ENCODE peak calls at places on chromosomes 4 and X, in nine cellular contexts. P is Caco-2, B is hepatocyte, A is endodermal cell, W is heart left ventricle, F is IMR-90, J is tibial artery, Z is H9, N is adipocyte. H is an unnamed sample.
A peak's percentile ranks its signal among the peaks of the same experiment; 100 is the strongest.

GRCh38 chr4:2246384-2247127 is 4.6 kb upstream of the HAUS3 start:
- DNase-seq in P (no peak), B (peak; percentile 2), A (no peak), W (no peak), F (no peak), J (peak; percentile 18), Z (no peak), N (no peak), H (no peak)

GRCh38 chr4:44425614-44426208 is 22.9 kb downstream of the KCTD8 start:
- DNase-seq in P (peak; percentile 25), B (peak; percentile 29), A (peak; percentile 75), W (no peak), F (peak; percentile 2), J (no peak), Z (peak; percentile 62), N (peak; percentile 7), H (peak; percentile 31)

GRCh38 chrX:32408389-32408788 is 803.0 kb downstream of the DMD start:
- DNase-seq in P (no peak), B (peak; percentile 11), A (peak; percentile 61), W (no peak), F (no peak), J (no peak), Z (no peak), N (no peak), H (no peak)

GRCh38 chr4:43339435-43339834 is 446.9 kb downstream of the GRXCR1 start:
- DNase-seq in P (no peak), B (no peak), A (no peak), W (no peak), F (peak; percentile 83), J (no peak), Z (no peak), N (no peak), H (no peak)

GRCh38 chr4:141899103-141899502 is 262.7 kb downstream of the IL15 start:
- DNase-seq in P (no peak), B (no peak), A (no peak), W (no peak), F (peak; percentile 17), J (no peak), Z (no peak), N (no peak), H (no peak)

GRCh38 chr4:185513489-185514181 is 21.7 kb downstream of the PDLIM3 start:
- DNase-seq in P (peak; percentile 44), B (peak; percentile 27), A (no peak), W (no peak), F (peak; percentile 54), J (no peak), Z (no peak), N (peak; percentile 7), H (no peak)

GRCh38 chr4:135177323-135177722 is 975.7 kb upstream of the PABPC4L start:
- DNase-seq in P (no peak), B (no peak), A (no peak), W (no peak), F (peak; percentile 9), J (no peak), Z (no peak), N (peak; percentile 14), H (no peak)

GRCh38 chrX:48918644-48919340 is at the start of gene PIM2:
- DNase-seq in P (peak; percentile 93), B (peak; percentile 94), A (peak; percentile 95), W (peak; percentile 92), F (peak; percentile 82), J (peak; percentile 89), Z (peak; percentile 95), N (peak; percentile 81), H (peak; percentile 95)

GRCh38 chr4:105140684-105141490 is 5.8 kb upstream of the TET2 start:
- DNase-seq in P (peak; percentile 49), B (peak; percentile 57), A (peak; percentile 62), W (no peak), F (no peak), J (no peak), Z (no peak), N (peak; percentile 48), H (peak; percentile 33)

GRCh38 chrX:10576777-10577444 is 43.5 kb downstream of the MID1 start:
- DNase-seq in P (no peak), B (no peak), A (no peak), W (peak; percentile 49), F (no peak), J (no peak), Z (no peak), N (no peak), H (peak; percentile 18)

GRCh38 chrX:130081421-130082045 is 28.8 kb downstream of the ELF4 start:
- DNase-seq in P (no peak), B (no peak), A (no peak), W (no peak), F (no peak), J (no peak), Z (no peak), N (no peak), H (peak; percentile 44)
- H3K4me1 ChIP-seq in P (no peaks in the 10 kb centered on the region), B (peaks cover 4% of the 10 kb centered on the region), A (no peaks in the 10 kb centered on the region), W (peaks cover 30% of the 10 kb centered on the region), F (peaks cover 5% of the 10 kb centered on the region), J (no peaks in the 10 kb centered on the region), Z (peaks cover 3% of the 10 kb centered on the region), N (peaks cover 18% of the 10 kb centered on the region), H (peaks cover 5% of the 10 kb centered on the region)

GRCh38 chr4:78779280-78779679 is 3.1 kb downstream of the BMP2K start:
- DNase-seq in P (no peak), B (no peak), A (no peak), W (no peak), F (peak; percentile 26), J (no peak), Z (no peak), N (peak; percentile 57), H (no peak)
- H3K4me1 ChIP-seq in P (peaks cover 30% of the 10 kb centered on the region), B (peaks cover 25% of the 10 kb centered on the region), A (peaks cover 5% of the 10 kb centered on the region), W (peaks cover 43% of the 10 kb centered on the region), F (peaks cover 8% of the 10 kb centered on the region), J (peaks cover 4% of the 10 kb centered on the region), Z (no peaks in the 10 kb centered on the region), N (peaks cover 32% of the 10 kb centered on the region), H (peaks cover 51% of the 10 kb centered on the region)

DNA sequence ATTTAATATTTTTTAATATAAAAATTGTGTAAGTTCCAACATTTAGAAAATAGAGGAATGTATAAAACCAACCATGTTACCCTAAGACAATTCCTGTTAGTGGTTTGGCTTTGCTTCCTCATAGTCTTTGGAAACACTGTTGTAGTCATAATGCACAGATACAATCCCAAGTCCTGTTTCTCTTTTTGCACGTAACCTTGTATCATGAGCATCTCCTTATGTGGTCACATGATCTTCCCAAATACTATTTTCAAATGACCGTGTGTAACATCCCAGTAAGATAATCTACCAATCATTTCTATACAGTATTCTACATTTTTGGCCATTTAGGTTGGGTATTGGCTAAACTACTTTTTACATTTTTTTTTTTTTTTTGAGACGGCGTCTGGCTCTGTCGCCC is 13.9 kb upstream of the RHOH start:
- DNase-seq in P (no peak), B (no peak), A (no peak), W (no peak), F (no peak), J (no peak), Z (no peak), N (no peak), H (no peak)
- H3K4me1 ChIP-seq in P (no peaks in the 10 kb centered on the region), B (no peaks in the 10 kb centered on the region), A (no peaks in the 10 kb centered on the region), W (no peaks in the 10 kb centered on the region), F (no peaks in the 10 kb centered on the region), J (no peaks in the 10 kb centered on the region), Z (peaks cover 2% of the 10 kb centered on the region), N (peaks cover 31% of the 10 kb centered on the region), H (no peaks in the 10 kb centered on the region)

DNA sequence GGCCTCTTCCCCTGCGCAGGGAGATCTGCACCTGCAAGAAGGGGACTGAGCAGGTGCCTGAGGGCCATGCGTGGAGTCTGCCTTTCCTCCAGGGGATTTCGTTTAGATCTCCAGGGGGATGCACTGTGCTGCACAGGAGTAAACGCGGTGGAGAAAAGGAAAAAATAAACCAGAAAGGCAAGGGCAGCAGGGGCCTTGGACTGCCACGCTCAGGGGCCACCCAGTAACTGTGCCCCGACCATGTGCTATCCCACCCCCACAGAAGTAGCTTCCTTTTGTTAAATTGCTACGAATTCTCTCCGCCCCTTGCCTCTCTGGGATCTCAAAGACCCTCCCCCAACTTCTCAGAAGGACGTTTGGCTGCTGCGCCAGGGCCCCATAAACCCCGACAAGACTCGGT is 17.2 kb upstream of the HMX1 start:
- DNase-seq in P (no peak), B (no peak), A (no peak), W (no peak), F (no peak), J (no peak), Z (no peak), N (no peak), H (no peak)
- H3K4me1 ChIP-seq in P (no peaks in the 10 kb centered on the region), B (peaks cover 4% of the 10 kb centered on the region), A (no peaks in the 10 kb centered on the region), W (peaks cover under 1% of the 10 kb centered on the region), F (no peaks in the 10 kb centered on the region), J (peaks cover 9% of the 10 kb centered on the region), Z (no peaks in the 10 kb centered on the region), N (no peaks in the 10 kb centered on the region), H (no peaks in the 10 kb centered on the region)

GRCh38 chr4:76979236-76979635 is 29.7 kb downstream of the SEPTIN11 start:
- DNase-seq in P (no peak), B (no peak), A (no peak), W (no peak), F (no peak), J (no peak), Z (no peak), N (no peak), H (no peak)
- H3K4me1 ChIP-seq in P (peaks cover 13% of the 10 kb centered on the region), B (peaks cover 20% of the 10 kb centered on the region), A (no peaks in the 10 kb centered on the region), W (peaks cover 56% of the 10 kb centered on the region), F (peaks cover 35% of the 10 kb centered on the region), J (peaks cover 7% of the 10 kb centered on the region), Z (peaks cover 6% of the 10 kb centered on the region), N (peaks cover 82% of the 10 kb centered on the region), H (peaks cover 32% of the 10 kb centered on the region)

H was measured in adrenal gland.